ENCODE peak calls at places on chromosomes 12 and 14, in five cellular contexts. O is stomach, A is fibroblast of lung, B is WERI-Rb-1, I is pancreas. M is an unnamed sample.

GRCh38 chr12:67367843-67368242 is 98.7 kb downstream of the CAND1 start:
- DNase-seq in B (no peak), O (no peak), A (no peak), I (no peak), M (no peak)

GRCh38 chr12:552466-552865 is 92.7 kb downstream of the B4GALNT3 start:
- DNase-seq in I (no peak), O (no peak), B (no peak), A (no peak), M (no peak)

GRCh38 chr14:33404054-33404453 is 465.4 kb downstream of the NPAS3 start:
- DNase-seq in A (peak; percentile 51), B (no peak), I (no peak), O (no peak), M (no peak)

GRCh38 chr14:68976160-68977067 is 2.7 kb downstream of the ACTN1 start:
- DNase-seq in O (no peak), B (no peak), I (peak; percentile 41), A (peak; percentile 56), M (no peak)

GRCh38 chr12:80413462-80413861 is 30.6 kb upstream of the PTPRQ start:
- DNase-seq in A (no peak), I (no peak), O (no peak), B (no peak), M (no peak)

GRCh38 chr14:105500726-105501101 is 9.7 kb downstream of the TEDC1 start:
- DNase-seq in A (no peak), B (peak; percentile 6), I (no peak), O (no peak), M (peak; percentile 62)

GRCh38 chr14:58626441-58626840 is 11.3 kb upstream of the DACT1 start:
- DNase-seq in A (no peak), B (no peak), O (no peak), I (no peak), M (no peak)

GRCh38 chr12:62917066-62917465 is 17.9 kb downstream of the PPM1H start:
- DNase-seq in B (no peak), A (no peak), O (no peak), I (no peak), M (no peak)

GRCh38 chr14:106831322-106831720 is 1304.9 kb downstream of the TMEM121 start:
- DNase-seq in O (no peak), B (peak; percentile 41), A (no peak), I (no peak), M (no peak)

GRCh38 chr12:64735447-64735846 is 23.8 kb downstream of the GNS start:
- DNase-seq in O (no peak), A (no peak), B (no peak), I (no peak), M (no peak)

GRCh38 chr12:6334940-6335450 is 6.9 kb downstream of the TNFRSF1A start:
- DNase-seq in B (no peak), O (peak; percentile 43), I (no peak), A (no peak), M (no peak)
- H3K4me3 ChIP-seq in B (no peak overlapping the region), O (peak overlapping the region; percentile 75), I (peak overlapping the region; percentile 90), A (peak overlapping the region; percentile 12), M (no peak overlapping the region)

GRCh38 chr14:77616454-77617229 is at the start of gene SPTLC2:
- DNase-seq in I (peak; percentile 99), B (peak; percentile 99), A (peak; percentile 98), O (peak; percentile 99), M (peak; percentile 98)
- H3K27me3 ChIP-seq in I (no peaks in the 10 kb centered on the region), B (no peaks in the 10 kb centered on the region), A (no peaks in the 10 kb centered on the region), O (no peaks in the 10 kb centered on the region), M (no peaks in the 10 kb centered on the region)

DNA sequence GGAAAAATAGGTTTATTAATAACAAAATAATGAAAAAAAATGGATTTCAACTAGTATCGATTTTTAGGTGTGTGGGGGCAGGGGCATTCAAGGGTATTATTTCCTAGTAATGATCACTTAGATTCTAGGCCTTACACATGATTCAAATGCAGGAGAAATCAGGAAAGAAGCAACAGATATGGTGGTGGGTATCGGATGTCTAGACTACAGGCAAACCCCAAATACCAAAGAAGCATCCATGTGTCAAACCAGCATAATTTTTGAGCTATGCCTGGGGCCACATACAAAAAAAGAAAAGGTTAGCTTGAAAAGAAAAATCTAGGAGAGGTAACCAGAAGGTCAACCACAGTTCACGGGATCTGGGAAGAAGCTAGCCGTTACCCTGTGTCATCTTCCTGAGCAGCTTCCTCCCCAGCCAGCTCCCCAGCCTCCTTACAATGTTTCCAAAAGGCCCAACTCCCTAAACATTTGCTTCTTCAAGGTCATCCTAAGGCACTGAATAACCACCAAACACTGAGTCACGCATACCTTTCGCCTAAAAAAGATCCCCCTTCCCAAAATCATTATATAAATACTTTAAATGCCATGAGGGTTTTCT is 3.2 kb downstream of the SINHCAF start:
- DNase-seq in A (peak; percentile 60), O (no peak), B (no peak), I (no peak), M (peak; percentile 36)
- H3K4me3 ChIP-seq in A (no peak overlapping the region), O (peak overlapping the region; percentile 80), B (peak overlapping the region; percentile 83), I (peak overlapping the region; percentile 79), M (peak overlapping the region; percentile 98)

GRCh38 chr12:113468365-113469223 is 3.1 kb downstream of the LHX5 start:
- DNase-seq in B (no peak), A (no peak), O (no peak), I (no peak), M (peak; percentile 83)

GRCh38 chr12:113467514-113468364 is 3.9 kb downstream of the LHX5 start:
- DNase-seq in O (no peak), A (no peak), B (no peak), I (no peak), M (peak; percentile 76)

GRCh38 chr12:113470871-113471618 is 626 bp downstream of the LHX5 start:
- DNase-seq in A (no peak), I (no peak), O (no peak), B (no peak), M (peak; percentile 70)

GRCh38 chr12:113469893-113470743 is 1.6 kb downstream of the LHX5 start:
- DNase-seq in O (no peak), A (no peak), B (no peak), I (no peak), M (no peak)

GRCh38 chr12:113469224-113469652 is 2.4 kb downstream of the LHX5 start:
- DNase-seq in A (no peak), I (no peak), B (no peak), O (no peak), M (no peak)
- H3K27me3 ChIP-seq in A (peaks cover 91% of the 10 kb centered on the region), I (peaks cover 30% of the 10 kb centered on the region), B (peaks cover 26% of the 10 kb centered on the region), O (peaks cover 100% of the 10 kb centered on the region), M (peaks cover 100% of the 10 kb centered on the region)

DNA sequence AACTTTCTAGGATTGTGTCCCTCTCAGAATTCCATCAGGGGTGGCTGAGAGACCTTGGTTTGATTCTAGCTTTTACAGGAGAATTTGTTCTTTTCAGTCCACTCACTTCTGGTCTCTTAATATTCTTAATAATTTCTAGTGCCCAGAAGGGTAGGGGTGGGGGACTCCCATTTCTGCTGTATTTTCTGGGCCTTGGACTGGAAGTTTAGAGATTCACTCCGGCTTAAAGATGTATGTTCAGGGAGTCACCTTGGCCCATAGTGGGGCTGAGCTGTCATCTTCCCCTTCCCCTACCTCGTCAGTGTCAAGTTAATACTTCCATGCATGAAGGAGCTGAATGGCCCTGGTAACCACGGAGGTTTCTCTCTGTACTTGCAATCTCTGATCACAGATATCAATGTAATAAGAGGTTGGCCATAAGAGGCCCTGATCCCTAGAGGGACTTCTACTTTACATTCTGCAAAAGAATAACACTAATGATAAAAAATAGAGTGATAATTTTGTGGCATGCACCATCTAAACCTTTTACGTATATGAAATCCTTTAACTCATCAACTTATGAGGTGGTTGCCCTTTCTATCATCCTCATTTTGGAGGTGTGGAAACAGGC is 6.7 kb downstream of the KRT81 start:
- DNase-seq in I (peak; percentile 3), B (no peak), O (peak; percentile 16), A (no peak), M (no peak)
- H3K4me3 ChIP-seq in I (no peak overlapping the region), B (no peak overlapping the region), O (no peak overlapping the region), A (no peak overlapping the region), M (no peak overlapping the region)

DNA sequence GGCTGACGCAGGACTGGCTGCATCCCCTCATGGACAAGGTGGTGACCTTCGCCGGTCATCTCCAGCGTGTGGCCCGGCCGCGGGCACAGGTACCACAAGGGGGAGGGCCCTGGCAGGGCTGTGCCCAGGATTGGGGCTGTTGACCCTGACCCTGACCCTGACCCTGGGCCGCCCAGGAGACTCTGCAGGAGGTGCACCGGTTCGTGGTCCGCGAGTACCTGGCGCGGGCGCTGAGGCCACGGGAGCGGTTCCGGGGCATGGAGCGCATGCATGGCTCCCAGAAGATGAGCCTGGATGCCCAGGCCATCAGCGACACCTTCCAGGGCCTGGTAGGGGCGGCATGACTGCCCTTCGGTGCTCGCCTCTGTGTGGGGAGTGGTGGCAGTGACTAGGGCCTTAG is 12.9 kb downstream of the EXOC3L4 start:
- DNase-seq in B (no peak), O (no peak), A (no peak), I (no peak), M (no peak)
- H3K27me3 ChIP-seq in B (peaks cover 11% of the 10 kb centered on the region), O (peaks cover 33% of the 10 kb centered on the region), A (peaks cover 22% of the 10 kb centered on the region), I (no peaks in the 10 kb centered on the region), M (peaks cover 14% of the 10 kb centered on the region)

DNA sequence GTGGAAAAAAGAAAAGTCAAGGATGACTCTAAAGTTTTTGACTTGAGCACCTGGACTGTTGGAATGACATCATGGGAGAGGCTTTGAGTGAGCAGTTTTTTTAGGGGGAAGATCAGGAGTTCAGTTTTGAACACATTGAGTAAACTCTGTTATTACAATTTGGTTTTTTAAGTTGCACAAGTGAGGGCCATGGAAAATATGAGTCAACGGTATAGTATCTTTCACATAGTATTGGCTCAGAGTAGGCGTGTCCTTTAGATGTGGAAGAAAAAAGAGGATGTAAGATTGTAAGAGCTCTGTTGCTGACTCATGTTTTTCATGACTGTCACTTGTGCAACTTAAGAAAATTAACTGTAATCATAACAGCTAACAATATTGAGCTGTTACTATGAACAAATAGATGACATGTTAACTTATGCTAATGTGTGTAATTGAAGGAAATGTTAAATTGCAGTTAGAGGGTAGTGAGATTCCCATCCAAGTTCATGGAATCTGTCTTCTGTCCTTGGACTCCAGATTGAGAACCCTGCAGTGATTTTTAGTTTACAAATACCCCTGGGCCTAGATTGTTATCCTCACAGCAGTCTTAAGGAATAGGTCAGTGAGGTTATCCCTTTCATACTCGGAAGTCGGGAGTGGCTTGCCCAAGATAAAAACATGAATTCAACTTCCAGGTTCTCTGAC is 48.1 kb upstream of the ATP2B1 start:
- DNase-seq in B (no peak), A (peak; percentile 100), I (no peak), O (no peak), M (no peak)
- H3K4me3 ChIP-seq in B (no peak overlapping the region), A (no peak overlapping the region), I (no peak overlapping the region), O (no peak overlapping the region), M (no peak overlapping the region)

DNA sequence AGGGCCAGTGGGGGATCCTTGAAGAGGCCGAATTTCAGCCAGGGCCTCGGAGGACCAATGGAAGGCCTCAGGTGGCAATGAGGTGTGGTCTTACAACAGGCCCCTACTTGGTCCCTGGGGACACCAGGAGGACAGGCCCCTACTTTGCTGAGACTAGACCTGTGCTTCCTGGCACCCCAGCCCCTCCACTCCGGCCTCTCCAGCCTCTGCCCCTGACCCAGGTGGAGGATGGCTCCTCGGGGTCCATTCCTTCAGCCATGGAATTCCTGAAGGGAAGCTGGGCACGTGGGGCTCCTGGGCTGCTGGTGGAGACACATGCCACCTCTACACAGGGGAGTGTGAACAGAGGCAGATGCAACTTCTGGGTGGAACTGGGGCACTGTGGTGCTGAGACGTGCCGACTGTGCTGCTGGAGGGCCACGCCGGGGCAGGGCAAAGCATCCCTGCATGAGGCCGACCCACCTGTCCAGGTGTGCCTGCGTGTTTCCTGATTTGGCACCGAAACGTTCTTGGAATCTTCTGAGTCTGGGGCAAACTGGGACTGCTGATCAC is 18.6 kb upstream of the KIF26A start:
- DNase-seq in O (peak; percentile 24), I (no peak), B (no peak), A (no peak), M (peak; percentile 38)
- H3K27me3 ChIP-seq in O (peaks cover 69% of the 10 kb centered on the region), I (peaks cover 3% of the 10 kb centered on the region), B (no peaks in the 10 kb centered on the region), A (peaks cover 9% of the 10 kb centered on the region), M (peaks cover 28% of the 10 kb centered on the region)